ENCODE peak calls at places on chromosomes 6 and 20, in nine cellular contexts. K is fibroblast of lung, S is activated B cell treated with CpG ODN at 0.5 μM for 24 hours, A is GM12865, G is endothelial cell, W is progenitor cell of endocrine pancreas, I is nephron progenitor cell, O is natural killer cell, X is OCI-LY7. N is an unnamed sample.

GRCh38 chr6:100664274-100665040 is 199.7 kb upstream of the SIM1 start:
- DNase-seq in K (peak; percentile 33), I (no peak), A (peak; percentile 28), O (no peak), G (no peak), S (no peak), X (peak; percentile 41), W (no peak), N (peak; percentile 2)

GRCh38 chr6:30391240-30391639 is 46.3 kb downstream of the RPP21 start:
- DNase-seq in S (no peak), G (no peak), I (no peak), W (no peak), X (no peak), K (no peak), A (no peak), O (no peak), N (no peak)

GRCh38 chr20:62364911-62365736 is 2.0 kb downstream of the LAMA5 start:
- DNase-seq in W (no peak), I (no peak), K (no peak), S (no peak), X (no peak), G (no peak), A (no peak), O (no peak), N (no peak)

GRCh38 chr20:34142121-34142520 is 30.1 kb upstream of the EIF2S2 start:
- DNase-seq in O (no peak), W (no peak), I (no peak), K (no peak), X (no peak), S (no peak), G (no peak), A (no peak), N (no peak)

GRCh38 chr20:58127731-58128130 is 100.7 kb downstream of the ANKRD60 start:
- DNase-seq in K (peak; percentile 99), I (no peak), X (no peak), G (no peak), A (no peak), S (no peak), O (no peak), W (no peak), N (no peak)

GRCh38 chr20:46261456-46262253 is 46.6 kb downstream of the CDH22 start:
- DNase-seq in I (no peak), G (no peak), O (no peak), A (no peak), W (no peak), K (no peak), S (no peak), X (no peak), N (no peak)

GRCh38 chr20:55540486-55540885 is 464.8 kb downstream of the CBLN4 start:
- DNase-seq in K (no peak), A (no peak), X (no peak), O (no peak), I (no peak), G (no peak), W (no peak), S (no peak), N (no peak)

GRCh38 chr20:63330940-63331339 is 30.2 kb downstream of the CHRNA4 start:
- DNase-seq in G (no peak), W (no peak), S (no peak), O (no peak), A (no peak), I (no peak), X (no peak), K (no peak), N (no peak)

GRCh38 chr20:58361549-58361948 is 27.5 kb upstream of the VAPB start:
- DNase-seq in W (no peak), X (no peak), K (peak; percentile 54), I (no peak), A (no peak), O (no peak), G (no peak), S (no peak), N (peak; percentile 59)

GRCh38 chr20:15653396-15654207 is 919.6 kb downstream of the KIF16B start:
- DNase-seq in W (no peak), S (no peak), I (peak; percentile 21), O (no peak), A (no peak), G (no peak), K (no peak), X (no peak), N (no peak)

GRCh38 chr6:83633149-83633548 is 75.8 kb downstream of the SNAP91 start:
- DNase-seq in O (no peak), X (peak; percentile 4), W (no peak), G (no peak), S (no peak), A (peak; percentile 12), I (no peak), K (no peak), N (no peak)

GRCh38 chr6:119844385-119844784 is 494.8 kb upstream of the MAN1A1 start:
- DNase-seq in X (no peak), K (no peak), S (no peak), A (no peak), I (no peak), O (no peak), G (no peak), W (no peak), N (no peak)

GRCh38 chr20:7741866-7742265 is 198.4 kb downstream of the HAO1 start:
- DNase-seq in I (no peak), W (no peak), O (no peak), K (peak; percentile 56), G (no peak), S (no peak), X (no peak), A (no peak), N (no peak)

GRCh38 chr6:90350689-90351554 is 54.3 kb upstream of the BACH2 start:
- DNase-seq in I (no peak), G (no peak), O (no peak), S (peak; percentile 20), A (no peak), X (peak; percentile 92), K (no peak), W (no peak), N (no peak)

GRCh38 chr6:163646133-163646532 is 231.6 kb downstream of the QKI start:
- DNase-seq in X (no peak), G (no peak), K (peak; percentile 5), S (no peak), A (no peak), I (no peak), W (no peak), O (no peak), N (no peak)

GRCh38 chr20:10359621-10360040 is 74.4 kb downstream of the MKKS start:
- DNase-seq in A (no peak), X (no peak), K (peak; percentile 77), O (no peak), G (no peak), W (no peak), I (no peak), S (no peak), N (no peak)

GRCh38 chr6:107847844-107848802 is 24.0 kb upstream of the SCML4 start:
- DNase-seq in O (peak; percentile 80), W (peak; percentile 93), S (peak; percentile 82), I (peak; percentile 96), A (peak; percentile 62), K (peak; percentile 69), X (peak; percentile 68), G (peak; percentile 96), N (peak; percentile 46)
- TF ChIP-seq CTCF in O (peak; percentile 98), W (peak; percentile 99), S (peak; percentile 99), I (peak; percentile 92), A (peak; percentile 89), K (peak; percentile 83), X (peak; percentile 95), G (peak; percentile 99), N (peak; percentile 92)

GRCh38 chr6:157525918-157526425 is 145.0 kb downstream of the ZDHHC14 start:
- DNase-seq in G (no peak), S (no peak), W (no peak), I (no peak), K (no peak), X (no peak), O (no peak), A (no peak), N (no peak)

GRCh38 chr6:157529654-157530039 is 148.7 kb downstream of the ZDHHC14 start:
- DNase-seq in K (no peak), O (no peak), G (no peak), S (no peak), A (no peak), X (no peak), I (no peak), W (no peak), N (no peak)

GRCh38 chr6:157525292-157525889 is 144.4 kb downstream of the ZDHHC14 start:
- DNase-seq in W (no peak), I (no peak), K (no peak), A (no peak), X (no peak), O (no peak), G (no peak), S (no peak), N (no peak)

GRCh38 chr6:157528931-157529653 is 148.1 kb downstream of the ZDHHC14 start:
- DNase-seq in I (peak; percentile 33), G (no peak), O (no peak), X (no peak), A (no peak), W (no peak), S (no peak), K (peak; percentile 27), N (no peak)

GRCh38 chr6:157527471-157527907 is 146.5 kb downstream of the ZDHHC14 start:
- DNase-seq in S (no peak), O (no peak), W (no peak), X (peak; percentile 14), G (no peak), I (no peak), A (peak; percentile 62), K (no peak), N (no peak)
- TF ChIP-seq CTCF in S (no peak), O (no peak), W (no peak), X (no peak), G (no peak), I (no peak), A (no peak), K (peak; percentile 27), N (no peak)

GRCh38 chr6:108518714-108519576 is 41.8 kb upstream of the FOXO3 start:
- DNase-seq in O (no peak), S (no peak), X (peak; percentile 43), G (peak; percentile 18), A (peak; percentile 33), W (no peak), I (no peak), K (peak; percentile 12), N (no peak)
- TF ChIP-seq CTCF in O (peak; percentile 9), S (no peak), X (peak; percentile 81), G (peak; percentile 68), A (peak; percentile 48), W (peak; percentile 56), I (peak; percentile 44), K (peak; percentile 46), N (peak; percentile 37)

DNA sequence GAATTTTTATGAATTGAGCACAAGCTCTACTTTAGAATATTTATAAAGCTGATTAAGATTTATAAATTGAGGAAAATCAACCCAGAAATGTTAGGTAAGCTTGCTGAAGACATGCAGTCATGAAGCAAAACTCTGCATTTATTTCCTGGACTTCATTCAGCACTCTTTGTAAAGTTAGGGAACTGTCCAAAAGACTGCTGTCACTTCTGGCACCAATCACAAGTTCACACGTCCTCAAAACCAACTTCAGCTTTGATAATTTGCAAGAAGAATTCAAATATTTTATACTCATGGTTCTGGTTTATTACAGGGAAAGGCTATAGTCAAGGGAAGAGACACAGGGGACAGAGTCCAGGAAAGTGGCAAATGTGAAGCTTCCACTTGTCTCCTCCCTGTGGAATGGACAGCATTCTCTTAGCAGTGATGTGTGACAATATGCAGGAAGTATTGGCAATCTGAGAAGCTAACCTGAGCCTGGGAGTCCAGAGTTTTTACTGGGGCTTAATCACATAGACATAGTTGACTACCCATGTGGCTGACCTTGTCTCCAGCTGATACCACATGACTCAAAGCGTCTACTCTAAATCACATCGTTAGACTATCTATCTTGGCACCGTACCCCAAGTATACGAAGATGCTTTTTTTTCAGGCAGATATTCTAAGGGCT is 85.4 kb downstream of the PPP1R14C start:
- DNase-seq in K (peak; percentile 41), W (no peak), I (no peak), O (no peak), G (no peak), S (no peak), X (no peak), A (no peak), N (no peak)
- TF ChIP-seq CTCF in K (no peak), W (no peak), I (no peak), O (no peak), G (no peak), S (no peak), X (no peak), A (no peak), N (no peak)